ENCODE peak calls at places on chromosome 6, in ten cellular contexts. I is Peyer's patch, L is A549, J is lower leg skin, B is body of pancreas, R is IMR-90, H is right lobe of liver, V is uterus, K is transverse colon, W is HepG2. A is an unnamed sample.
A peak's percentile ranks its signal among the peaks of the same experiment; 100 is the strongest.

GRCh38 chr6:32177182-32177787 is 920 bp upstream of the RNF5 start:
- DNase-seq in H (no peak), R (no peak), J (no peak), V (peak; percentile 56), B (no peak), K (no peak), W (no peak), I (no peak), L (no peak), A (peak; percentile 63)

GRCh38 chr6:151452750-151453427 is 963 bp upstream of the RMND1 start:
- DNase-seq in K (peak; percentile 33), V (peak; percentile 43), R (no peak), W (no peak), B (peak; percentile 25), I (no peak), H (peak; percentile 76), L (no peak), J (peak; percentile 89), A (no peak)

GRCh38 chr6:30359276-30359675 is 14.3 kb downstream of the RPP21 start:
- DNase-seq in J (no peak), B (no peak), R (no peak), L (no peak), V (no peak), I (no peak), K (no peak), W (no peak), H (no peak), A (no peak)

GRCh38 chr6:96156425-96156824 is 140.7 kb downstream of the FUT9 start:
- DNase-seq in R (no peak), K (no peak), V (no peak), H (no peak), J (no peak), B (no peak), W (no peak), L (no peak), I (no peak), A (no peak)

GRCh38 chr6:139996253-139996834 is 621.9 kb upstream of the CITED2 start:
- DNase-seq in I (no peak), K (no peak), V (no peak), L (no peak), W (peak; percentile 48), B (peak; percentile 27), H (peak; percentile 56), R (no peak), J (no peak), A (peak; percentile 21)

GRCh38 chr6:82841309-82841708 is 224.3 kb downstream of the UBE3D start:
- DNase-seq in B (no peak), R (no peak), I (no peak), K (no peak), V (no peak), J (no peak), L (no peak), W (no peak), H (no peak), A (no peak)

GRCh38 chr6:128474481-128474880 is 45.9 kb downstream of the PTPRK start:
- DNase-seq in I (no peak), J (no peak), W (no peak), V (no peak), K (no peak), H (no peak), L (no peak), R (peak; percentile 31), B (no peak), A (no peak)

GRCh38 chr6:157605484-157605883 is 217.6 kb upstream of the SNX9 start:
- DNase-seq in V (no peak), L (no peak), W (no peak), R (no peak), I (no peak), H (no peak), K (peak; percentile 0), J (peak; percentile 50), B (no peak), A (no peak)

GRCh38 chr6:26183581-26184408 is 96.6 kb downstream of the HFE start:
- DNase-seq in R (peak; percentile 92), V (peak; percentile 68), K (peak; percentile 68), W (no peak), B (peak; percentile 76), J (peak; percentile 92), L (no peak), H (peak; percentile 65), I (peak; percentile 79), A (peak; percentile 94)

GRCh38 chr6:149586149-149586548 is 20.0 kb downstream of the GINM1 start:
- DNase-seq in B (no peak), R (no peak), V (no peak), L (no peak), W (no peak), K (no peak), H (no peak), J (no peak), I (no peak), A (no peak)

GRCh38 chr6:106974337-106974998 is at the start of gene CD24:
- DNase-seq in V (no peak), H (peak; percentile 50), J (peak; percentile 86), W (no peak), L (peak; percentile 36), B (peak; percentile 90), I (peak; percentile 71), R (no peak), K (peak; percentile 83), A (no peak)
- TF ChIP-seq POLR2A in V (peak; percentile 31), H (no peak), J (no peak), W (peak; percentile 71), L (peak; percentile 85), B (peak; percentile 97), I (no peak), R (no peak), K (peak; percentile 83), A (no peak)

GRCh38 chr6:50658561-50658960 is 54.8 kb upstream of the TFAP2D start:
- DNase-seq in B (no peak), R (no peak), L (no peak), J (no peak), I (no peak), K (no peak), V (no peak), H (no peak), W (no peak), A (no peak)
- TF ChIP-seq POLR2A in B (no peak), R (no peak), L (no peak), J (no peak), I (no peak), K (no peak), V (no peak), H (no peak), W (no peak), A (no peak)

GRCh38 chr6:36245572-36246031 is 24.3 kb upstream of the PNPLA1 start:
- DNase-seq in J (no peak), K (peak; percentile 72), V (no peak), B (peak; percentile 24), I (peak; percentile 64), W (no peak), H (no peak), R (no peak), L (no peak), A (peak; percentile 28)
- TF ChIP-seq POLR2A in J (no peak), K (no peak), V (no peak), B (no peak), I (no peak), W (no peak), H (no peak), R (no peak), L (no peak), A (no peak)

GRCh38 chr6:43368517-43369160 is 808 bp downstream of the ZNF318 start:
- DNase-seq in B (peak; percentile 45), K (peak; percentile 50), J (peak; percentile 89), R (peak; percentile 37), H (peak; percentile 58), W (peak; percentile 29), V (peak; percentile 51), I (peak; percentile 63), L (peak; percentile 31), A (peak; percentile 58)
- TF ChIP-seq POLR2A in B (no peak), K (no peak), J (no peak), R (no peak), H (no peak), W (no peak), V (no peak), I (no peak), L (no peak), A (no peak)

GRCh38 chr6:42452171-42453026 is 673 bp upstream of the TRERF1 start:
- DNase-seq in B (peak; percentile 83), R (peak; percentile 76), V (peak; percentile 77), K (peak; percentile 80), I (peak; percentile 75), H (no peak), J (peak; percentile 95), L (peak; percentile 44), W (no peak), A (peak; percentile 80)
- TF ChIP-seq POLR2A in B (peak; percentile 41), R (peak; percentile 31), V (peak; percentile 63), K (peak; percentile 54), I (peak; percentile 35), H (no peak), J (no peak), L (peak; percentile 68), W (no peak), A (no peak)

A was measured in erythroblast.